ENCODE peak calls at places on chromosomes 4 and X, in ten cellular contexts. Q is thoracic aorta; P is hepatocyte; W is A549; I is mucosa of descending colon; F is uterus; L is CD8-positive, alpha-beta memory T cell; B is MM.1S; O is neural progenitor cell; Z is body of pancreas. M is an unnamed sample.

GRCh38 chrX:65696613-65697012 is 29.2 kb downstream of the MSN start:
- DNase-seq in Q (no peak), P (no peak), W (no peak), I (no peak), F (no peak), L (peak; percentile 36), B (peak; percentile 14), O (no peak), Z (no peak), M (no peak)

GRCh38 chr4:48484494-48485168 is 1.5 kb downstream of the SLC10A4 start:
- DNase-seq in Q (no peak), P (no peak), W (no peak), I (no peak), F (no peak), L (no peak), B (no peak), O (no peak), Z (no peak), M (no peak)

GRCh38 chr4:15173251-15173650 is 171.0 kb downstream of the CPEB2 start:
- DNase-seq in Q (no peak), P (no peak), W (no peak), I (no peak), F (no peak), L (no peak), B (no peak), O (no peak), Z (no peak), M (no peak)

GRCh38 chrX:17944833-17945497 is 83.9 kb upstream of the RAI2 start:
- DNase-seq in Q (no peak), P (peak; percentile 15), W (peak; percentile 7), I (no peak), F (no peak), L (no peak), B (peak; percentile 38), O (peak; percentile 38), Z (no peak), M (no peak)

GRCh38 chr4:101271516-101271915 is 75.8 kb downstream of the PPP3CA start:
- DNase-seq in Q (no peak), P (no peak), W (peak; percentile 48), I (no peak), F (no peak), L (no peak), B (no peak), O (no peak), Z (no peak), M (no peak)

GRCh38 chrX:71058116-71058515 is 10.0 kb downstream of the SNX12 start:
- DNase-seq in Q (no peak), P (no peak), W (no peak), I (no peak), F (no peak), L (no peak), B (no peak), O (no peak), Z (no peak), M (no peak)

GRCh38 chr4:176307591-176307920 is 12.2 kb upstream of the SPCS3 start:
- DNase-seq in Q (no peak), P (no peak), W (no peak), I (no peak), F (no peak), L (no peak), B (no peak), O (no peak), Z (no peak), M (no peak)

GRCh38 chr4:28654618-28655017 is 1794.0 kb downstream of the STIM2 start:
- DNase-seq in Q (no peak), P (no peak), W (no peak), I (no peak), F (no peak), L (no peak), B (no peak), O (no peak), Z (no peak), M (no peak)

GRCh38 chr4:101187837-101188236 is 159.5 kb downstream of the PPP3CA start:
- DNase-seq in Q (no peak), P (no peak), W (peak; percentile 20), I (no peak), F (no peak), L (no peak), B (no peak), O (no peak), Z (no peak), M (no peak)

GRCh38 chr4:3128976-3129375 is 54.5 kb downstream of the HTT start:
- DNase-seq in Q (no peak), P (no peak), W (no peak), I (no peak), F (no peak), L (no peak), B (no peak), O (no peak), Z (no peak), M (no peak)

GRCh38 chrX:19886888-19887531 is 390 bp downstream of the SH3KBP1 start:
- DNase-seq in Q (no peak), P (no peak), W (peak; percentile 9), I (peak; percentile 60), F (peak; percentile 24), L (peak; percentile 16), B (peak; percentile 7), O (peak; percentile 42), Z (peak; percentile 5), M (no peak)

GRCh38 chr4:24425868-24426267 is 158.5 kb downstream of the DHX15 start:
- DNase-seq in Q (no peak), P (no peak), W (no peak), I (no peak), F (no peak), L (no peak), B (no peak), O (no peak), Z (no peak), M (no peak)

GRCh38 chr4:6785572-6785925 is 3.0 kb downstream of the KIAA0232 start:
- DNase-seq in Q (no peak), P (no peak), W (no peak), I (no peak), F (no peak), L (no peak), B (no peak), O (peak; percentile 63), Z (no peak), M (no peak)

GRCh38 chr4:2598661-2599654 is 62.5 kb downstream of the FAM193A start:
- DNase-seq in Q (no peak), P (no peak), W (peak; percentile 10), I (no peak), F (peak; percentile 15), L (no peak), B (peak; percentile 34), O (no peak), Z (peak; percentile 23), M (no peak)

GRCh38 chrX:16119353-16120220 is 3.8 kb upstream of the GRPR start:
- DNase-seq in Q (no peak), P (no peak), W (peak; percentile 4), I (no peak), F (no peak), L (no peak), B (peak; percentile 73), O (no peak), Z (no peak), M (no peak)

GRCh38 chr4:102553982-102554381 is 52.8 kb downstream of the NFKB1 start:
- DNase-seq in Q (no peak), P (no peak), W (no peak), I (no peak), F (no peak), L (no peak), B (no peak), O (no peak), Z (no peak), M (no peak)

GRCh38 chrX:114127411-114128025 is 456.4 kb upstream of the HTR2C start:
- DNase-seq in Q (no peak), P (peak; percentile 11), W (no peak), I (no peak), F (no peak), L (no peak), B (no peak), O (peak; percentile 59), Z (no peak), M (peak; percentile 7)
- H3K4me3 ChIP-seq in Q (no peak overlapping the region), P (no peak overlapping the region), W (no peak overlapping the region), I (no peak overlapping the region), F (no peak overlapping the region), L (no peak overlapping the region), B (no peak overlapping the region), O (no peak overlapping the region), Z (no peak overlapping the region), M (no peak overlapping the region)

DNA sequence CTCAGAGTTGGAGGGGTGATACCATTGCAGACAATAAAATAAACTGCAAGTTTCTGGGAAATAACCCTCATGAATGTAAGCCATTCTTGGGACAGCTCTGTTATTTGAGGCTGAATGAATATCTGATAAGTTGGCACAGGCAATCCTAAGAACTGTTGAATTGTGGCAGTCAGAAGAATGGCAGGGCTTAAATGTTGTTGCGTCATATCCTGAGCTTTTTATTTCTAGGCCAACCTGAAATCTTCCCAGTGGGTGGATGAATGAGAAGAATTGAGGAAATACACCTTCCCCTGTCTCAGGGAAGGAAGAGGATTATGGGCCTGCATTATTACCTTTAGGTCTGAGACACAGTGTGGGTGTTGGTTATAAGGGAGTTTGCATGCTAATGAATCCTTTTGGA is 64.4 kb upstream of the C4orf54 start:
- DNase-seq in Q (no peak), P (no peak), W (no peak), I (no peak), F (no peak), L (no peak), B (no peak), O (no peak), Z (no peak), M (no peak)
- H3K4me1 ChIP-seq in Q (peaks cover 26% of the 10 kb centered on the region), P (peaks cover 12% of the 10 kb centered on the region), W (peaks cover 26% of the 10 kb centered on the region), I (no peaks in the 10 kb centered on the region), F (no peaks in the 10 kb centered on the region), L (no peaks in the 10 kb centered on the region), B (no peaks in the 10 kb centered on the region), O (peaks cover 9% of the 10 kb centered on the region), Z (peaks cover 25% of the 10 kb centered on the region), M (peaks cover 4% of the 10 kb centered on the region)

DNA sequence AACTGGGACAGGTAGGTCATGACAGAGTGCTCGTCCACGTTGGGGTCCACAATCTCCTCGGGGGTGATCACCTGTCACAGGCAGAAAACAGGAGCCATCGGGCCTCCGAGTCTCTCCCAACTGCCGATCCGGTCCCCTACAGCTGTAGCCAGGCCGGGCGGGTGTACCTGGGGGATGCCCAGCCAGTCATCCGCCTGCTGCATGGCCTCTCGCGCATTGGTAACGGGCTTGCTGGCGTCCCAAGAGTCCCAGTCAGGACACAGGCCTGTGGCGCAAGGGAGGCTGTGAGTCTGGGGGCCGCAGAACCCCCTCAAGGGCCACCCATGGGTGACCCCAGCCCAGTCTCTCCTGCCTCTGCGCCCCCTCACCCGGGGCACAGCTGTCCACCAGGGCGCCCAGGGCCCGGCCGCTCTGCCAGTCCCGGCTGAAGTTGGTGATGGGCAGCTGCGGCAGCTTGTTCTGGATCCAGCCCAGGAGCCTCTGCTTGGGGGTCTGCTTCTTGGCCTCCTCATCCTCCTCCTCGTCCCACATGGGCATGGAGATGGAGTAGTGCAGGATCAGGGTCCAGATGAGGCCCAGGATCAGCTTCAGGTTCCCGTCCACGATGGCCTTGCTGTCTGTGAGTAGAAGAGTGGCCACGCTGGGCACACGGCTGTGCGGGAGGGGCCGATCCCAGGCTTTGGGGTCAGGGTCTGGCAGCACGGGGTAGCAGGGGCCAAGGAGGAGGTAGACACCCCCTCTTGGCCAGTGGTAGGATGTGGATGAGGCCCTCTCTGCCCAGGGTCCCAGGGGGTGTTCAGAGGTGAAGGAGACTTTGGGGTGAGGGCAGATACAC is 6.7 kb downstream of the FLNA start:
- DNase-seq in Q (no peak), P (no peak), W (no peak), I (no peak), F (no peak), L (no peak), B (no peak), O (no peak), Z (no peak), M (no peak)
- H3K4me3 ChIP-seq in Q (peak overlapping the region; percentile 83), P (no peak overlapping the region), W (peak overlapping the region; percentile 98), I (no peak overlapping the region), F (peak overlapping the region; percentile 2), L (peak overlapping the region; percentile 77), B (no peak overlapping the region), O (no peak overlapping the region), Z (no peak overlapping the region), M (no peak overlapping the region)

GRCh38 chrX:26631385-26631784 is 415.4 kb downstream of the MAGEB5 start:
- DNase-seq in Q (no peak), P (no peak), W (no peak), I (no peak), F (no peak), L (no peak), B (no peak), O (no peak), Z (no peak), M (no peak)
- H3K4me1 ChIP-seq in Q (no peaks in the 10 kb centered on the region), P (no peaks in the 10 kb centered on the region), W (no peaks in the 10 kb centered on the region), I (no peaks in the 10 kb centered on the region), F (no peaks in the 10 kb centered on the region), L (no peaks in the 10 kb centered on the region), B (no peaks in the 10 kb centered on the region), O (no peaks in the 10 kb centered on the region), Z (no peaks in the 10 kb centered on the region), M (no peaks in the 10 kb centered on the region)